ENCODE peak calls at places on chromosomes 13 and 19, in seven cellular contexts. One of them, this sample, is unnamed.

GRCh38 chr13:113941571-113942191 is 32.2 kb downstream of the C13orf46 start:
- DNase-seq in hepatocyte: no peak
- DNase-seq in MCF 10A: peak
- DNase-seq in fibroblast of mammary gland: peak
- DNase-seq in endothelial cell of umbilical vein: no peak
- DNase-seq in Peyer's patch: no peak
- DNase-seq in A549: no peak
- DNase-seq in this sample: peak

GRCh38 chr19:47702671-47703070 is 10.6 kb upstream of the EHD2 start:
- DNase-seq in hepatocyte: no peak
- DNase-seq in endothelial cell of umbilical vein: no peak
- DNase-seq in Peyer's patch: no peak
- DNase-seq in fibroblast of mammary gland: no peak
- DNase-seq in MCF 10A: no peak
- DNase-seq in A549: no peak
- DNase-seq in this sample: no peak

GRCh38 chr13:45928843-45929242 is 77.3 kb upstream of the SIAH3 start:
- DNase-seq in fibroblast of mammary gland: no peak
- DNase-seq in endothelial cell of umbilical vein: no peak
- DNase-seq in A549: no peak
- DNase-seq in Peyer's patch: no peak
- DNase-seq in MCF 10A: peak
- DNase-seq in hepatocyte: no peak
- DNase-seq in this sample: peak

GRCh38 chr13:80052286-80052685 is 288.6 kb downstream of the SPRY2 start:
- DNase-seq in A549: no peak
- DNase-seq in hepatocyte: no peak
- DNase-seq in MCF 10A: no peak
- DNase-seq in fibroblast of mammary gland: no peak
- DNase-seq in endothelial cell of umbilical vein: no peak
- DNase-seq in Peyer's patch: no peak
- DNase-seq in this sample: no peak

GRCh38 chr13:58056411-58056810 is 424.9 kb downstream of the PCDH17 start:
- DNase-seq in A549: no peak
- DNase-seq in endothelial cell of umbilical vein: no peak
- DNase-seq in fibroblast of mammary gland: no peak
- DNase-seq in MCF 10A: no peak
- DNase-seq in hepatocyte: peak
- DNase-seq in Peyer's patch: no peak
- DNase-seq in this sample: no peak

GRCh38 chr19:56660381-56661105 is 11.0 kb downstream of the ZNF835 start:
- DNase-seq in hepatocyte: no peak
- DNase-seq in MCF 10A: peak
- DNase-seq in Peyer's patch: no peak
- DNase-seq in A549: no peak
- DNase-seq in endothelial cell of umbilical vein: no peak
- DNase-seq in fibroblast of mammary gland: no peak
- DNase-seq in this sample: no peak

GRCh38 chr13:113493315-113493951 is 2.9 kb upstream of the DCUN1D2 start:
- DNase-seq in MCF 10A: peak
- DNase-seq in A549: peak
- DNase-seq in endothelial cell of umbilical vein: peak
- DNase-seq in fibroblast of mammary gland: peak
- DNase-seq in Peyer's patch: no peak
- DNase-seq in hepatocyte: peak
- DNase-seq in this sample: peak

GRCh38 chr13:91797567-91797966 is 399.1 kb downstream of the GPC5 start:
- DNase-seq in fibroblast of mammary gland: no peak
- DNase-seq in hepatocyte: no peak
- DNase-seq in endothelial cell of umbilical vein: no peak
- DNase-seq in Peyer's patch: no peak
- DNase-seq in A549: no peak
- DNase-seq in MCF 10A: no peak
- DNase-seq in this sample: no peak

GRCh38 chr13:100602472-100603142 is 14.0 kb upstream of the GGACT start:
- DNase-seq in Peyer's patch: no peak
- DNase-seq in A549: no peak
- DNase-seq in endothelial cell of umbilical vein: peak
- DNase-seq in fibroblast of mammary gland: no peak
- DNase-seq in MCF 10A: no peak
- DNase-seq in hepatocyte: no peak
- DNase-seq in this sample: no peak

GRCh38 chr13:78998736-78999135 is 339.8 kb upstream of the OBI1 start:
- DNase-seq in Peyer's patch: no peak
- DNase-seq in fibroblast of mammary gland: no peak
- DNase-seq in hepatocyte: no peak
- DNase-seq in A549: no peak
- DNase-seq in MCF 10A: no peak
- DNase-seq in endothelial cell of umbilical vein: no peak
- DNase-seq in this sample: no peak

GRCh38 chr19:50568321-50569022 is at the start of gene LRRC4B:
- DNase-seq in hepatocyte: peak
- DNase-seq in endothelial cell of umbilical vein: no peak
- DNase-seq in Peyer's patch: no peak
- DNase-seq in A549: no peak
- DNase-seq in fibroblast of mammary gland: no peak
- DNase-seq in MCF 10A: no peak
- DNase-seq in this sample: no peak

GRCh38 chr19:22628401-22628800 is 5.7 kb upstream of the ZNF492 start:
- DNase-seq in endothelial cell of umbilical vein: no peak
- DNase-seq in fibroblast of mammary gland: no peak
- DNase-seq in A549: no peak
- DNase-seq in Peyer's patch: no peak
- DNase-seq in hepatocyte: no peak
- DNase-seq in MCF 10A: no peak
- DNase-seq in this sample: no peak

GRCh38 chr19:6412111-6412999 is 12.3 kb downstream of the KHSRP start:
- DNase-seq in hepatocyte: peak
- DNase-seq in Peyer's patch: no peak
- DNase-seq in fibroblast of mammary gland: no peak
- DNase-seq in endothelial cell of umbilical vein: no peak
- DNase-seq in MCF 10A: peak
- DNase-seq in A549: no peak
- DNase-seq in this sample: no peak

GRCh38 chr19:22603518-22604440 is 30.3 kb upstream of the ZNF492 start:
- DNase-seq in endothelial cell of umbilical vein: no peak
- DNase-seq in hepatocyte: no peak
- DNase-seq in A549: no peak
- DNase-seq in fibroblast of mammary gland: no peak
- DNase-seq in Peyer's patch: no peak
- DNase-seq in MCF 10A: no peak
- DNase-seq in this sample: no peak

GRCh38 chr19:31502536-31503170 is 153.4 kb upstream of the TSHZ3 start:
- DNase-seq in Peyer's patch: no peak
- DNase-seq in A549: no peak
- DNase-seq in fibroblast of mammary gland: no peak
- DNase-seq in endothelial cell of umbilical vein: no peak
- DNase-seq in MCF 10A: no peak
- DNase-seq in hepatocyte: no peak
- DNase-seq in this sample: no peak

GRCh38 chr19:36417752-36418286 is 625 bp downstream of the ZFP82 start:
- DNase-seq in Peyer's patch: no peak
- DNase-seq in fibroblast of mammary gland: no peak
- DNase-seq in hepatocyte: peak
- DNase-seq in MCF 10A: no peak
- DNase-seq in endothelial cell of umbilical vein: no peak
- DNase-seq in A549: no peak
- DNase-seq in this sample: no peak

GRCh38 chr13:31115616-31116015 is 46.1 kb downstream of the HSPH1 start:
- DNase-seq in A549: no peak
- DNase-seq in Peyer's patch: no peak
- DNase-seq in hepatocyte: no peak
- DNase-seq in endothelial cell of umbilical vein: no peak
- DNase-seq in MCF 10A: no peak
- DNase-seq in fibroblast of mammary gland: no peak
- DNase-seq in this sample: no peak

GRCh38 chr13:78137404-78138142 is 218.9 kb upstream of the EDNRB start:
- DNase-seq in endothelial cell of umbilical vein: peak
- DNase-seq in hepatocyte: peak
- DNase-seq in Peyer's patch: no peak
- DNase-seq in MCF 10A: peak
- DNase-seq in A549: peak
- DNase-seq in fibroblast of mammary gland: peak
- DNase-seq in this sample: peak

DNA sequence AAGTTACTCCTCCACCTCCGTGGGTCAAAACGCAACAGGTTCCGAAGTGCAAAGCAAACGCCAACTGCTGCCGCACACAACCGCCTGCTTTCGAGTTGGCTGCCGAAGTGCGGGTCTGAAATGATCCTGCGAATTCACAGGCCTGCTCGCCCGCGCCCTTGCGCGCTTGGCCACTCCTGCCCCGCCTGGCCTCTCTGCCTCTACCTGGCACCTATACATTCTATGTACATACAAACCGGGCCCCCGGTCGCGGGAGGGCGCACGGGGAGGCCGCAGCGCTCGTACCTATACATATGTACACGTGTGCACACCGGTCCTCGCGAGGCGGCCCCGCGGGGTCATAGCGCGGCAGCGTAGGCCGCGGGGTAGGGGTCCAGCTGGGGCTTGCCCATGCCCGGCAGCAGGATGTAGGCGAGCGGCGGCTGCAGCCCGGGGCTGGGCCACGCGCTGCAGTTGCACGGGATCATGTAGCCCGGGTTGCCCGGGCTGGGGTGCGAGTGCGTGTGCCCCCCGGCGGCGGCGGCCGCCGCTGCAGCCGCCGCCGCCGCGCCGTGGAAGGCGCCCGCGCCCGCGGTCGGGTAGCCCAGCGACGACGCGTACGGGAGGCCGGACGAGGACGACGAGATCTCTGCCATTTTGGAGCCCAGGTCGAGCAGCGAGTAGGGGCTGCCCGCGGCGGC is 1.3 kb downstream of the SOX21 start:
- DNase-seq in MCF 10A: no peak
- DNase-seq in hepatocyte: peak
- DNase-seq in fibroblast of mammary gland: no peak
- DNase-seq in endothelial cell of umbilical vein: no peak
- DNase-seq in Peyer's patch: no peak
- DNase-seq in A549: peak
- DNase-seq in this sample: no peak
- TF ChIP-seq CTCF in MCF 10A: no peak
- TF ChIP-seq CTCF in hepatocyte: peak
- TF ChIP-seq CTCF in fibroblast of mammary gland: no peak
- TF ChIP-seq CTCF in endothelial cell of umbilical vein: peak
- TF ChIP-seq CTCF in Peyer's patch: peak
- TF ChIP-seq CTCF in A549: peak
- TF ChIP-seq CTCF in this sample: no peak

GRCh38 chr13:32164622-32165268 is 133.2 kb downstream of the FRY start:
- DNase-seq in fibroblast of mammary gland: peak
- DNase-seq in endothelial cell of umbilical vein: peak
- DNase-seq in hepatocyte: peak
- DNase-seq in MCF 10A: peak
- DNase-seq in Peyer's patch: no peak
- DNase-seq in A549: peak
- DNase-seq in this sample: peak
- TF ChIP-seq CTCF in fibroblast of mammary gland: peak
- TF ChIP-seq CTCF in endothelial cell of umbilical vein: peak
- TF ChIP-seq CTCF in hepatocyte: peak
- TF ChIP-seq CTCF in MCF 10A: peak
- TF ChIP-seq CTCF in Peyer's patch: peak
- TF ChIP-seq CTCF in A549: peak
- TF ChIP-seq CTCF in this sample: peak

GRCh38 chr19:42542791-42543190 is 14.5 kb upstream of the CEACAM1 start:
- DNase-seq in MCF 10A: no peak
- DNase-seq in fibroblast of mammary gland: no peak
- DNase-seq in hepatocyte: no peak
- DNase-seq in A549: no peak
- DNase-seq in Peyer's patch: no peak
- DNase-seq in endothelial cell of umbilical vein: no peak
- DNase-seq in this sample: no peak
- TF ChIP-seq CTCF in MCF 10A: peak
- TF ChIP-seq CTCF in fibroblast of mammary gland: no peak
- TF ChIP-seq CTCF in hepatocyte: no peak
- TF ChIP-seq CTCF in A549: peak
- TF ChIP-seq CTCF in Peyer's patch: no peak
- TF ChIP-seq CTCF in endothelial cell of umbilical vein: no peak
- TF ChIP-seq CTCF in this sample: no peak

GRCh38 chr19:5137571-5138124 is 168.7 kb downstream of the KDM4B start:
- DNase-seq in A549: no peak
- DNase-seq in hepatocyte: no peak
- DNase-seq in MCF 10A: no peak
- DNase-seq in fibroblast of mammary gland: no peak
- DNase-seq in Peyer's patch: no peak
- DNase-seq in endothelial cell of umbilical vein: no peak
- DNase-seq in this sample: no peak
- TF ChIP-seq CTCF in A549: no peak
- TF ChIP-seq CTCF in hepatocyte: peak
- TF ChIP-seq CTCF in MCF 10A: no peak
- TF ChIP-seq CTCF in fibroblast of mammary gland: no peak
- TF ChIP-seq CTCF in Peyer's patch: no peak
- TF ChIP-seq CTCF in endothelial cell of umbilical vein: peak
- TF ChIP-seq CTCF in this sample: peak

DNA sequence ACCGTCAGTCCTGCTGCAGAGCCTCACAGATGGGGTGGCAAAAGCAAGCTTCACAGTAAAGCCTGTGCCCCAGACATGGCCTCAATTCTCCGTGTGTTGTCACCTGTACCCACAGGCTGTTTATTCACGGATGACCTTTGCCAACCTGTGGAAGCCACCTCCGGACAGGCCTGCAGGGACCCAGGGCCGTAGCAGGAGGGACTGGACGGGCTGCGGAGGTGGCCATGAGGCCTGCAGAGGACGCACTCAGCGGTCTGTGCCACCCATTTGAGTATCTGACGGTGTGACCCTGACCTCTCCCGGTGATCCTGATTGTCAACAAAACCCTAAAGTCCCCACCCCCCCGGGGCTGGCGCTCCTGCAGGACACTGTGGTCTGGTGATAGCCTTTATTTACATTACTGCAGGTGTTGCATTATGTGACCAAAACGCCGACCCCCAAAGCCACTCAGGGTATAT is 7.8 kb upstream of the KLF16 start:
- DNase-seq in A549: no peak
- DNase-seq in hepatocyte: peak
- DNase-seq in Peyer's patch: no peak
- DNase-seq in MCF 10A: no peak
- DNase-seq in endothelial cell of umbilical vein: no peak
- DNase-seq in fibroblast of mammary gland: no peak
- DNase-seq in this sample: no peak
- TF ChIP-seq CTCF in A549: no peak
- TF ChIP-seq CTCF in hepatocyte: no peak
- TF ChIP-seq CTCF in Peyer's patch: no peak
- TF ChIP-seq CTCF in MCF 10A: no peak
- TF ChIP-seq CTCF in endothelial cell of umbilical vein: no peak
- TF ChIP-seq CTCF in fibroblast of mammary gland: no peak
- TF ChIP-seq CTCF in this sample: no peak

This sample was measured in astrocyte of the cerebellum.